ENCODE peak calls at places on chromosomes 11 and 22, in seven cellular contexts. F is H9, R is cardiac muscle cell, D is pancreas, N is natural killer cell, H is AG10803, B is lower lobe of right lung. Y is an unnamed sample.
A peak's percentile ranks its signal among the peaks of the same experiment; 100 is the strongest.

GRCh38 chr11:12235945-12236743 is 125.8 kb downstream of the MICAL2 start:
- DNase-seq in B (no peak), H (peak; percentile 74), N (peak; percentile 57), F (no peak), D (no peak), R (peak; percentile 60), Y (no peak)

GRCh38 chr11:17559341-17560087 is 12.5 kb downstream of the OTOG start:
- DNase-seq in D (no peak), F (peak; percentile 20), H (no peak), B (no peak), N (no peak), R (no peak), Y (peak; percentile 3)

GRCh38 chr22:22710719-22711531 is 66.5 kb downstream of the GGTLC2 start:
- DNase-seq in N (peak; percentile 82), B (peak; percentile 76), D (peak; percentile 78), H (peak; percentile 24), F (peak; percentile 75), R (no peak), Y (peak; percentile 70)

GRCh38 chr22:50205781-50206569 is 5.2 kb downstream of the SELENOO start:
- DNase-seq in B (peak; percentile 32), D (peak; percentile 37), F (no peak), H (no peak), N (no peak), R (no peak), Y (no peak)

GRCh38 chr11:6705905-6706535 is 22.9 kb upstream of the MRPL17 start:
- DNase-seq in D (peak; percentile 25), H (peak; percentile 61), F (peak; percentile 38), N (no peak), B (no peak), R (peak; percentile 69), Y (no peak)

GRCh38 chr22:46346680-46347405 is 11.3 kb downstream of the TRMU start:
- DNase-seq in D (peak; percentile 51), B (peak; percentile 53), H (no peak), N (no peak), F (no peak), R (peak; percentile 94), Y (no peak)

GRCh38 chr22:23984430-23984829 is 4.5 kb downstream of the GSTT2 start:
- DNase-seq in B (no peak), D (peak; percentile 39), H (no peak), F (no peak), R (peak; percentile 70), N (no peak), Y (no peak)

GRCh38 chr11:62410972-62411371 is 7.9 kb upstream of the SCGB1A1 start:
- DNase-seq in N (no peak), F (no peak), H (no peak), B (no peak), R (no peak), D (no peak), Y (no peak)

GRCh38 chr22:44759430-44760310 is 7.3 kb downstream of the ARHGAP8 start:
- DNase-seq in R (no peak), N (no peak), B (no peak), H (no peak), F (no peak), D (no peak), Y (no peak)

DNA sequence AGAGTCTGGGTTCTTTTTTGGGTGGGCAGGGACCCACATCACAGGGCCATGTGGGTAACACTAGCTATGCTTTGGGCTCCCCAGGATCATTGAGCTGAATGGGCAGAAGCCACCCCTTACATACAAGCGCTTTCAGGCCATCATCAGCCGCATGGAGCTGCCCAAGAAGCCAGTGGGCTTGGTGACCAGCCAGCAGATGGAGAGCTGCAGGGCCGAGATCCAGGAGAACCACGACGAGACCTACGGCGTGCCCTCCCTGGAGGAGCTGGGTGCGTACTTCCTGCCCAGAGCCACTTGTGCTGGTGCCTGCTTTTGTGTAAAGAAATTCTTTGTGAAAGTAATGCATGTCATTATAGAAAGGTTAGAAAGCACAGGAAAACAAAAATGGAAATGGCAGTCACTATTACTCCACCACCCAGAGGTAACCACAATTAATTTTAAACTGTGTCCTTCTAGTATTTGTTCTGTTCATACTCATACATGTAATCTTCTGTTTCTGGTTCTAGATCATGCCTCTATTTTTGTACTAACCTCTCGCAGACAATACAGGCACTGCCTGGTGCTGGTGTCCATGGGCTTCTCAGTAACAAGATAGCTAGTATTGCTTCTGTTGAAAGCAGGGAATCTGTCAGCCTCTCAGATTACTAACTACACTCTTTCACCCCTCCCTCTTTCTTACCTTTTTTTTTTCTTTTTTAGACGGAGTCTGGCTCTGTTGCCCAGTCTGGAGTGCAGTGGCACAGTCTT is 13.7 kb downstream of the CRY2 start:
- DNase-seq in B (peak; percentile 66), N (no peak), F (no peak), R (no peak), H (no peak), D (no peak), Y (no peak)
- TF ChIP-seq CTCF in B (no peak), N (no peak), F (no peak), R (no peak), H (no peak), D (no peak), Y (no peak)

DNA sequence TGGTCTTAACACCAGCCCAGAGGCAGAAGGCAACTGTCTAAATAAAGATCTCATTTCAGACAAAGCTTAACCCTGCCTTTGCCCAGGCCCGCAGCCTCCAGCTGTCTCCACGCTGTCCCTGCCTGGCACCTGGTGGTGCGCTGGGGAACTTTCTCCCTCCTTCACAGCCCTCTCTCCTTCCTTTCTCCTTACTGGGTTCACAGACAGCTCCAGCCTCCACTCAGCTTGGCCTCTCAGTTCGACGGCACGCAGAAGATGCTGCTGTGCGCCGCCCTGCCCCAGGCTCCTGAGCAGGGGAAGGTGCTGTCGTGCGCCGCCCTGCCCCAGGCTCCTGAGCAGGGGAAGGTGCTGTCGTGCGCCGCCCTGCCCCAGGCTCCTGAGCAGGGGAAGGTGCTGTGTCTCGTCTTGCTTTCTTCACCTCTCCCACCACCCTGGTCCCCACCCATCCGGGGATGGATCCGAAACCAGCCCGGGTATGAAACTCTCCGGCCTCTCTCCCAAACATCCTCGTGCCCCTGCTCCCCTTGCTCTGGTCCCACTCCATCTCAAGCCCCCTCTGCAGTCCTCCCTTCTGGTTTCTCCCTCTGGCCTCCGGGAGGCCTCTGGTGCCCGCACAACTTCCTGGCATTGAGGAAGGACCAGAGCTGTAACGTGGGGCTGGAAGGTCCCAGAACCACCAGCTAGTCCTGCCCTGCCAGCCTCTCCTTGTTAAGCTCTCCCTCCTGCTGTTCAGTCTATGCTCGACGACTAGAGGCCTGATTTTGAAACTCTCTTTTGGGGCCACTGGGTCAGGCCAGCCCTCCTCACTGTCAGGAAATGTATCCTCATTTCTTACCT is 22.9 kb upstream of the JAM3 start:
- DNase-seq in H (no peak), F (peak; percentile 72), D (no peak), N (no peak), B (no peak), R (peak; percentile 64), Y (no peak)
- TF ChIP-seq CTCF in H (peak; percentile 42), F (peak; percentile 66), D (peak; percentile 7), N (no peak), B (peak; percentile 20), R (peak; percentile 33), Y (no peak)

DNA sequence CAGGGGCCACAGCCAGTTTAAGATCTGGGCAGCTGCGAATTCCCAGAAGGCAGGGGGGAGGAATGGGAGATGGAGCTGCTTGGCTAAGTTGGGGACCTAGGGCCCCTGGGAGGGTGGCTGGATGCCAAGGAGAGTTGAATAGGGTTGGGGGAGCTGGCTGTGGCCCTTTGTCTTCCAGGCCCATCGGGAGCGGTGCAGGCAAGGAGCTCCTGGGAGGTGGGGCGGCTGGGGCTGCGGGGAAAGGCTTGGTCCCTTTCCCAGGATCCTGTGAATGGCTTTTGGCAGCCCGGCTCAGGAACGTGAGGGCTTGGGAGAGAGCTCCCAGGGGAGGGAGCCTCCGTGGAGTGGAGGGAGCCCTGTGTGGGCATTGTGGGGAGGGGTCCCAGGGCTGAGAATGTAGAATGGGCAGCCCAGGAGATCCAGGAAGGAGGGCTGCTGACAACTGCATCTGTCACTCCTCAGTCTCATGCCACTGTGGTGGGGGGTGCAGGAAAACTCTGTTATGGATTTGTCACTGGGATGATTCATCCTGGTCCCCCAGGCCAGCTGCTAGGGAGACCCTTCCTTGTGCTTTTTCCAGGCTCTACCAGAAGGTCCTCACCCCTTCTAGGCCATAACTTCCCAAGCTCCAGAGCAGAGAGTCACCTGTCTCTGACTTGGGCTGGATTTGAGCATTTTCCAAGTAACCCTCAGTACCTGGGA is 6.0 kb downstream of the FREY1 start:
- DNase-seq in D (peak; percentile 84), N (no peak), F (no peak), H (peak; percentile 25), B (no peak), R (no peak), Y (no peak)
- TF ChIP-seq CTCF in D (no peak), N (no peak), F (no peak), H (no peak), B (no peak), R (no peak), Y (no peak)

GRCh38 chr11:46969379-46969778 is 32.8 kb downstream of the CSTPP1 start:
- DNase-seq in H (no peak), R (no peak), N (no peak), F (no peak), B (no peak), D (no peak), Y (no peak)
- TF ChIP-seq CTCF in H (no peak), R (no peak), N (no peak), F (no peak), B (no peak), D (no peak), Y (no peak)